ENCODE peak calls at places on chromosomes 6 and 20, in four cellular contexts. I is activated CD8-positive, alpha-beta memory T cell treated with anti-CD3 and anti-CD28 coated beads for 24 hours; W is HEK293T; F is NCI-H1417. Y is an unnamed sample.

GRCh38 chr6:22826961-22827360 is 257.6 kb downstream of the HDGFL1 start:
- DNase-seq in F (no peak), W (no peak), I (no peak), Y (no peak)

GRCh38 chr20:16476032-16476431 is 97.2 kb downstream of the KIF16B start:
- DNase-seq in I (no peak), W (peak), F (peak), Y (peak)

GRCh38 chr6:144390886-144391285 is 105.8 kb downstream of the UTRN start:
- DNase-seq in F (no peak), W (no peak), I (no peak), Y (no peak)

GRCh38 chr20:62307226-62308101 is 4.7 kb downstream of the ADRM1 start:
- DNase-seq in W (no peak), I (no peak), F (no peak), Y (no peak)

GRCh38 chr6:128167552-128167951 is 266.7 kb upstream of the THEMIS start:
- DNase-seq in F (no peak), I (no peak), W (no peak), Y (no peak)

GRCh38 chr6:106519460-106520394 is 109.6 kb downstream of the RTN4IP1 start:
- DNase-seq in I (peak), F (no peak), W (no peak), Y (peak)

GRCh38 chr6:28370440-28370839 is 20.7 kb downstream of the ZKSCAN3 start:
- DNase-seq in W (no peak), I (no peak), F (no peak), Y (no peak)

GRCh38 chr20:35299780-35300179 is 7.6 kb upstream of the FAM83C start:
- DNase-seq in F (no peak), I (no peak), W (no peak), Y (no peak)

GRCh38 chr6:145139451-145139850 is 595.9 kb downstream of the EPM2A start:
- DNase-seq in I (no peak), W (peak), F (peak), Y (peak)

GRCh38 chr6:109793793-109794192 is 102.7 kb downstream of the FIG4 start:
- DNase-seq in F (peak), W (no peak), I (no peak), Y (peak)

GRCh38 chr20:46482864-46483263 is 30.5 kb downstream of the ZNF334 start:
- DNase-seq in I (no peak), W (no peak), F (peak), Y (no peak)

GRCh38 chr20:3732327-3733118 is at the start of gene HSPA12B:
- DNase-seq in I (no peak), F (no peak), W (no peak), Y (peak)

GRCh38 chr20:43915209-43916072 is 789 bp downstream of the TOX2 start:
- DNase-seq in W (no peak), F (no peak), I (peak), Y (peak)

GRCh38 chr6:100382767-100383195 is 81.9 kb downstream of the SIM1 start:
- DNase-seq in F (no peak), W (no peak), I (no peak), Y (no peak)

GRCh38 chr20:50187403-50188051 is 3.1 kb upstream of the CEBPB start:
- DNase-seq in I (no peak), W (no peak), F (no peak), Y (no peak)

GRCh38 chr6:116883005-116883404 is 6.0 kb downstream of the RFX6 start:
- DNase-seq in I (no peak), F (no peak), W (no peak), Y (no peak)

GRCh38 chr6:115896538-115897129 is 164.1 kb downstream of the FRK start:
- DNase-seq in F (peak), I (no peak), W (peak), Y (peak)

GRCh38 chr6:148513145-148514071 is 170.8 kb downstream of the SASH1 start:
- DNase-seq in I (no peak), F (no peak), W (no peak), Y (peak)

GRCh38 chr20:53829706-53830521 is 236.3 kb upstream of the ZNF217 start:
- DNase-seq in F (no peak), W (no peak), I (peak), Y (peak)

GRCh38 chr20:50313223-50313820 is 122.7 kb downstream of the CEBPB start:
- DNase-seq in W (peak), I (no peak), F (no peak), Y (peak)

GRCh38 chr6:54987906-54988305 is 141.3 kb downstream of the FAM83B start:
- DNase-seq in I (no peak), F (no peak), W (no peak), Y (no peak)

GRCh38 chr6:135093578-135093977 is 39.0 kb upstream of the HBS1L start:
- DNase-seq in I (no peak), W (no peak), F (no peak), Y (no peak)

GRCh38 chr20:20780127-20780822 is 67.8 kb upstream of the RALGAPA2 start:
- DNase-seq in F (no peak), I (no peak), W (no peak), Y (peak)

GRCh38 chr20:8153281-8153908 is 21.3 kb downstream of the PLCB1 start:
- DNase-seq in F (no peak), I (no peak), W (no peak), Y (no peak)

GRCh38 chr20:61253264-61253639 is 1.2 kb downstream of the CDH4 start:
- DNase-seq in F (peak), I (no peak), W (peak), Y (peak)

GRCh38 chr6:155142902-155143609 is 120.8 kb upstream of the CLDN20 start:
- DNase-seq in I (no peak), F (no peak), W (no peak), Y (peak)

GRCh38 chr6:107717781-107718180 is 106.3 kb downstream of the SCML4 start:
- DNase-seq in F (no peak), W (no peak), I (peak), Y (no peak)

GRCh38 chr20:53162251-53162835 is 190.2 kb downstream of the TSHZ2 start:
- DNase-seq in W (peak), I (no peak), F (peak), Y (peak)

GRCh38 chr6:110509617-110510231 is 33.3 kb upstream of the SLC22A16 start:
- DNase-seq in I (no peak), W (no peak), F (no peak), Y (no peak)

GRCh38 chr6:13457577-13457976 is 29.8 kb downstream of the GFOD1 start:
- DNase-seq in W (no peak), F (no peak), I (peak), Y (peak)

GRCh38 chr6:5667737-5668136 is 339.0 kb downstream of the NRN1 start:
- DNase-seq in I (no peak), W (no peak), F (no peak), Y (no peak)

GRCh38 chr20:45087814-45088213 is 13.1 kb downstream of the KCNS1 start:
- DNase-seq in W (no peak), I (no peak), F (no peak), Y (peak)

GRCh38 chr6:36917541-36918193 is 31.9 kb downstream of the C6orf89 start:
- DNase-seq in W (no peak), F (no peak), I (no peak), Y (peak)

GRCh38 chr6:9250852-9251251 is 815.5 kb upstream of the SLC35B3 start:
- DNase-seq in W (peak), F (peak), I (no peak), Y (peak)

GRCh38 chr6:150420428-150420827 is 51.6 kb downstream of the IYD start:
- DNase-seq in F (no peak), W (no peak), I (no peak), Y (no peak)

GRCh38 chr6:116400376-116400775 is 29.6 kb downstream of the DSE start:
- DNase-seq in W (no peak), F (no peak), I (no peak), Y (peak)

GRCh38 chr6:149888659-149889058 is 9.3 kb downstream of the RAET1E start:
- DNase-seq in I (no peak), W (no peak), F (no peak), Y (peak)

GRCh38 chr6:52735071-52735470 is 28.2 kb downstream of the GSTA2 start:
- DNase-seq in I (no peak), F (no peak), W (no peak), Y (no peak)

Y was measured in GM03348.